ENCODE peak calls at places on chromosomes 2 and 18, in nine cellular contexts. Q is WERI-Rb-1, N is BJ, K is cardiac muscle cell, R is lower lobe of right lung, A is dorsolateral prefrontal cortex, F is sigmoid colon, J is breast epithelium, P is PC-3. B is an unnamed sample.

GRCh38 chr2:238657132-238658053 is 190.5 kb upstream of the TWIST2 start:
- DNase-seq in Q (no peak), N (peak; percentile 94), K (no peak), R (no peak), A (no peak), F (no peak), J (no peak), P (no peak), B (no peak)

GRCh38 chr2:85539361-85540130 is 578 bp downstream of the MAT2A start:
- DNase-seq in Q (peak; percentile 61), N (no peak), K (peak; percentile 76), R (peak; percentile 82), A (peak; percentile 66), F (peak; percentile 88), J (peak; percentile 67), P (peak; percentile 53), B (peak; percentile 83)

GRCh38 chr2:239818086-239818485 is 207.1 kb downstream of the NDUFA10 start:
- DNase-seq in Q (no peak), N (no peak), K (no peak), R (no peak), A (no peak), F (peak; percentile 44), J (peak; percentile 46), P (no peak), B (no peak)

GRCh38 chr18:56721491-56721890 is 70.3 kb downstream of the WDR7 start:
- DNase-seq in Q (no peak), N (no peak), K (peak; percentile 45), R (no peak), A (no peak), F (no peak), J (no peak), P (no peak), B (no peak)

GRCh38 chr2:105308785-105309540 is 20.6 kb downstream of the TGFBRAP1 start:
- DNase-seq in Q (no peak), N (no peak), K (no peak), R (peak; percentile 56), A (no peak), F (no peak), J (no peak), P (no peak), B (peak; percentile 65)

GRCh38 chr2:197079832-197080555 is 153.5 kb upstream of the PGAP1 start:
- DNase-seq in Q (no peak), N (no peak), K (peak; percentile 16), R (no peak), A (no peak), F (no peak), J (no peak), P (peak; percentile 57), B (no peak)

GRCh38 chr2:229445013-229445412 is 173.9 kb upstream of the PID1 start:
- DNase-seq in Q (no peak), N (peak; percentile 81), K (peak; percentile 97), R (no peak), A (peak; percentile 77), F (peak; percentile 92), J (peak; percentile 54), P (peak; percentile 93), B (peak; percentile 68)

GRCh38 chr18:23272498-23273232 is 137.4 kb downstream of the CABLES1 start:
- DNase-seq in Q (no peak), N (no peak), K (no peak), R (no peak), A (no peak), F (no peak), J (no peak), P (no peak), B (no peak)

GRCh38 chr2:72159211-72159610 is 11.5 kb upstream of the CYP26B1 start:
- DNase-seq in Q (no peak), N (no peak), K (no peak), R (no peak), A (no peak), F (no peak), J (no peak), P (no peak), B (no peak)

GRCh38 chr2:171436307-171436706 is 2.3 kb downstream of the DCAF17 start:
- DNase-seq in Q (no peak), N (no peak), K (peak; percentile 70), R (no peak), A (no peak), F (no peak), J (no peak), P (peak; percentile 83), B (no peak)

GRCh38 chr18:11947214-11948119 is 33.8 kb upstream of the IMPA2 start:
- DNase-seq in Q (no peak), N (peak; percentile 80), K (peak; percentile 99), R (peak; percentile 98), A (peak; percentile 78), F (peak; percentile 98), J (peak; percentile 79), P (peak; percentile 78), B (peak; percentile 96)

GRCh38 chr2:61356958-61357350 is 113.9 kb downstream of the USP34 start:
- DNase-seq in Q (no peak), N (peak; percentile 23), K (peak; percentile 86), R (no peak), A (no peak), F (no peak), J (no peak), P (no peak), B (no peak)

GRCh38 chr2:134601266-134601665 is 117.5 kb downstream of the TMEM163 start:
- DNase-seq in Q (no peak), N (no peak), K (no peak), R (no peak), A (no peak), F (no peak), J (no peak), P (no peak), B (no peak)
- H3K4me3 ChIP-seq in Q (no peak overlapping the region), N (no peak overlapping the region), K (no peak overlapping the region), R (no peak overlapping the region), A (no peak overlapping the region), F (no peak overlapping the region), J (no peak overlapping the region), P (no peak overlapping the region), B (no peak overlapping the region)

GRCh38 chr2:216670266-216671080 is 24.9 kb downstream of the IGFBP5 start:
- DNase-seq in Q (no peak), N (no peak), K (no peak), R (no peak), A (no peak), F (no peak), J (no peak), P (no peak), B (no peak)
- H3K27me3 ChIP-seq in Q (no peaks in the 10 kb centered on the region), N (no peaks in the 10 kb centered on the region), K (peaks cover 3% of the 10 kb centered on the region), R (no peaks in the 10 kb centered on the region), A (no peaks in the 10 kb centered on the region), F (no peaks in the 10 kb centered on the region), J (no peaks in the 10 kb centered on the region), P (no peaks in the 10 kb centered on the region), B (no peaks in the 10 kb centered on the region)

GRCh38 chr2:74576830-74577229 is 22.3 kb downstream of the DOK1 start:
- DNase-seq in Q (no peak), N (peak; percentile 83), K (peak; percentile 88), R (no peak), A (no peak), F (peak; percentile 68), J (no peak), P (no peak), B (no peak)
- H3K4me3 ChIP-seq in Q (no peak overlapping the region), N (no peak overlapping the region), K (no peak overlapping the region), R (no peak overlapping the region), A (no peak overlapping the region), F (no peak overlapping the region), J (no peak overlapping the region), P (no peak overlapping the region), B (no peak overlapping the region)

GRCh38 chr2:45002661-45003210 is 6.5 kb downstream of the SIX2 start:
- DNase-seq in Q (no peak), N (no peak), K (no peak), R (no peak), A (no peak), F (no peak), J (no peak), P (no peak), B (no peak)

GRCh38 chr2:45000341-45000901 is 8.8 kb downstream of the SIX2 start:
- DNase-seq in Q (no peak), N (no peak), K (peak; percentile 31), R (no peak), A (no peak), F (no peak), J (no peak), P (no peak), B (no peak)

GRCh38 chr2:45001629-45002385 is 7.4 kb downstream of the SIX2 start:
- DNase-seq in Q (no peak), N (no peak), K (no peak), R (no peak), A (no peak), F (no peak), J (no peak), P (no peak), B (no peak)

GRCh38 chr2:44999540-44999939 is 9.7 kb downstream of the SIX2 start:
- DNase-seq in Q (no peak), N (no peak), K (no peak), R (no peak), A (no peak), F (no peak), J (no peak), P (no peak), B (no peak)

GRCh38 chr2:45000921-45001628 is 8.2 kb downstream of the SIX2 start:
- DNase-seq in Q (no peak), N (no peak), K (peak; percentile 51), R (no peak), A (no peak), F (no peak), J (no peak), P (no peak), B (no peak)
- H3K27me3 ChIP-seq in Q (peaks cover 5% of the 10 kb centered on the region), N (peaks cover 42% of the 10 kb centered on the region), K (peaks cover 100% of the 10 kb centered on the region), R (peaks cover 92% of the 10 kb centered on the region), A (peaks cover 74% of the 10 kb centered on the region), F (peaks cover 64% of the 10 kb centered on the region), J (no peaks in the 10 kb centered on the region), P (no peaks in the 10 kb centered on the region), B (peaks cover 100% of the 10 kb centered on the region)

DNA sequence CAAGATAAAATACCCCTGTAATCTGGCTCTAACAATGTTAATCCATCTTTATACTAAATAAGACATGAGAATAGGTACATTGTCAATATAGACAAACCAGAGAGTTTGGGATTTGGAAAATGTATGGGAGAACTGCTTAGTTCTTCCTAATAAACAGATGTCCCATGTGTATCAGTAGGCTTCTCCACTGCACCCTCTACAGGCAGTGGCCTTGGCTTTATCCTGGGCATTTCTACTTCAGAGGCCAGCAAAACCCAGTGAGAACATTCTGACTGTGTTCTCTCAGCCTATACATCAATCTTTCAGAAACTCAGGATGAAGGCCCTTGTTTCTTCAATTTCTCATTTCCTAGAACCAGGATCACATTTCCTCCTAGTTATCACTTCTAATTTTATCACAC is 1167.5 kb upstream of the ACVR2A start:
- DNase-seq in Q (no peak), N (no peak), K (peak; percentile 3), R (no peak), A (no peak), F (no peak), J (no peak), P (peak; percentile 32), B (no peak)
- H3K4me3 ChIP-seq in Q (no peak overlapping the region), N (no peak overlapping the region), K (no peak overlapping the region), R (no peak overlapping the region), A (no peak overlapping the region), F (no peak overlapping the region), J (no peak overlapping the region), P (no peak overlapping the region), B (no peak overlapping the region)

GRCh38 chr2:199463000-199463692 is 5.4 kb upstream of the SATB2 start:
- DNase-seq in Q (peak; percentile 88), N (no peak), K (peak; percentile 48), R (peak; percentile 77), A (no peak), F (peak; percentile 70), J (no peak), P (peak; percentile 80), B (no peak)
- H3K27me3 ChIP-seq in Q (peaks cover 10% of the 10 kb centered on the region), N (peaks cover 42% of the 10 kb centered on the region), K (peaks cover 90% of the 10 kb centered on the region), R (peaks cover 85% of the 10 kb centered on the region), A (peaks cover 62% of the 10 kb centered on the region), F (peaks cover 65% of the 10 kb centered on the region), J (peaks cover 12% of the 10 kb centered on the region), P (peaks cover 13% of the 10 kb centered on the region), B (peaks cover 81% of the 10 kb centered on the region)